ENCODE peak calls at places on chromosome 1, in five cellular contexts. R is HepG2, V is H1, B is NT2/D1, Y is GM12878. K is an unnamed sample.

GRCh38 chr1:58156801-58157200 is 389.7 kb downstream of the OMA1 start:
- DNase-seq in R (no peak), V (no peak), B (no peak), Y (no peak), K (no peak)

GRCh38 chr1:184632415-184633175 is 122.1 kb downstream of the EDEM3 start:
- DNase-seq in R (no peak), V (no peak), B (no peak), Y (no peak), K (no peak)

GRCh38 chr1:44581205-44581604 is 93.1 kb downstream of the TMEM53 start:
- DNase-seq in R (no peak), V (no peak), B (no peak), Y (no peak), K (no peak)

GRCh38 chr1:62275095-62275494 is 44.1 kb downstream of the KANK4 start:
- DNase-seq in R (no peak), V (no peak), B (no peak), Y (no peak), K (no peak)

GRCh38 chr1:222010306-222010705 is 268.4 kb upstream of the DUSP10 start:
- DNase-seq in R (no peak), V (no peak), B (no peak), Y (no peak), K (no peak)

GRCh38 chr1:156900019-156900718 is 6.7 kb downstream of the PEAR1 start:
- DNase-seq in R (no peak), V (no peak), B (no peak), Y (no peak), K (no peak)

GRCh38 chr1:53107570-53108322 is 34.7 kb downstream of the SLC1A7 start:
- DNase-seq in R (peak), V (no peak), B (no peak), Y (no peak), K (no peak)

GRCh38 chr1:174800221-174800791 is 199.4 kb upstream of the CACYBP start:
- DNase-seq in R (no peak), V (no peak), B (no peak), Y (no peak), K (no peak)

GRCh38 chr1:47582891-47583608 is 145.2 kb downstream of the FOXD2 start:
- DNase-seq in R (no peak), V (peak), B (no peak), Y (no peak), K (no peak)

GRCh38 chr1:67724928-67725560 is 40.0 kb downstream of the GADD45A start:
- DNase-seq in R (peak), V (no peak), B (no peak), Y (no peak), K (no peak)

GRCh38 chr1:100526894-100527293 is 11.0 kb upstream of the GPR88 start:
- DNase-seq in R (no peak), V (no peak), B (no peak), Y (no peak), K (no peak)

GRCh38 chr1:209556159-209556690 is 27.3 kb upstream of the CAMK1G start:
- DNase-seq in R (no peak), V (no peak), B (peak), Y (no peak), K (no peak)

GRCh38 chr1:119047040-119047438 is 58.9 kb upstream of the TBX15 start:
- DNase-seq in R (no peak), V (no peak), B (no peak), Y (no peak), K (no peak)
- TF ChIP-seq SUZ12 in R (no peak), V (no peak), B (no peak), Y (no peak), K (no peak)

GRCh38 chr1:36149973-36150295 is 648 bp upstream of the TRAPPC3 start:
- DNase-seq in R (no peak), V (no peak), B (no peak), Y (no peak), K (no peak)

GRCh38 chr1:36150296-36151132 is 1.2 kb upstream of the TRAPPC3 start:
- DNase-seq in R (peak), V (peak), B (peak), Y (no peak), K (peak)

GRCh38 chr1:36151133-36151844 is 2.0 kb upstream of the TRAPPC3 start:
- DNase-seq in R (no peak), V (no peak), B (no peak), Y (no peak), K (no peak)

GRCh38 chr1:36153476-36153875 is 2.5 kb upstream of the MAP7D1 start:
- DNase-seq in R (no peak), V (no peak), B (no peak), Y (no peak), K (no peak)

GRCh38 chr1:36151845-36152203 is 2.5 kb upstream of the TRAPPC3 start:
- DNase-seq in R (no peak), V (no peak), B (no peak), Y (no peak), K (no peak)
- TF ChIP-seq SUZ12 in R (no peak), V (no peak), B (no peak), Y (no peak), K (no peak)

GRCh38 chr1:205183676-205184335 is 27.7 kb downstream of the DSTYK start:
- DNase-seq in R (no peak), V (no peak), B (no peak), Y (no peak), K (no peak)
- TF ChIP-seq SUZ12 in R (no peak), V (no peak), B (no peak), Y (no peak), K (no peak)

GRCh38 chr1:22747021-22747734 is 36.5 kb downstream of the EPHB2 start:
- DNase-seq in R (no peak), V (no peak), B (no peak), Y (no peak), K (no peak)
- TF ChIP-seq SUZ12 in R (no peak), V (no peak), B (no peak), Y (no peak), K (no peak)